ENCODE peak calls at places on chromosomes 5 and 9, in nine cellular contexts. M, R, K, X, Y, O, Q, B and J are unnamed samples.

GRCh38 chr5:169801324-169801777 is 164.3 kb downstream of the DOCK2 start:
- DNase-seq in M (peak; percentile 40), R (no peak), K (no peak), X (no peak), Y (no peak), O (no peak), Q (no peak), B (peak; percentile 36), J (no peak)

GRCh38 chr9:94156549-94157407 is 72.5 kb downstream of the PTPDC1 start:
- DNase-seq in M (peak; percentile 69), R (no peak), K (peak; percentile 83), X (no peak), Y (no peak), O (no peak), Q (no peak), B (peak; percentile 72), J (no peak)

GRCh38 chr9:82560457-82560904 is 502.5 kb downstream of the RASEF start:
- DNase-seq in M (no peak), R (no peak), K (no peak), X (no peak), Y (no peak), O (no peak), Q (no peak), B (no peak), J (no peak)

GRCh38 chr9:122213102-122213588 is 15.6 kb downstream of the LHX6 start:
- DNase-seq in M (no peak), R (no peak), K (no peak), X (no peak), Y (no peak), O (no peak), Q (no peak), B (no peak), J (no peak)

GRCh38 chr5:129046151-129046550 is 48.4 kb upstream of the ISOC1 start:
- DNase-seq in M (peak; percentile 25), R (no peak), K (no peak), X (no peak), Y (no peak), O (no peak), Q (no peak), B (peak; percentile 8), J (no peak)

GRCh38 chr5:106401561-106401960 is 1269.2 kb downstream of the EFNA5 start:
- DNase-seq in M (peak; percentile 21), R (no peak), K (no peak), X (no peak), Y (no peak), O (no peak), Q (no peak), B (no peak), J (no peak)

GRCh38 chr5:148730955-148731898 is 76.9 kb upstream of the HTR4 start:
- DNase-seq in M (peak; percentile 64), R (peak; percentile 32), K (peak; percentile 89), X (peak; percentile 54), Y (peak; percentile 86), O (peak; percentile 83), Q (peak; percentile 67), B (peak; percentile 93), J (peak; percentile 92)

GRCh38 chr9:134738869-134739659 is 97.5 kb downstream of the COL5A1 start:
- DNase-seq in M (peak; percentile 23), R (no peak), K (peak; percentile 43), X (peak; percentile 93), Y (peak; percentile 83), O (peak; percentile 12), Q (peak; percentile 39), B (peak; percentile 54), J (no peak)

GRCh38 chr9:106111039-106111740 is 416.8 kb downstream of the TMEM38B start:
- DNase-seq in M (no peak), R (no peak), K (no peak), X (no peak), Y (peak; percentile 15), O (no peak), Q (no peak), B (no peak), J (no peak)

GRCh38 chr5:17113174-17113941 is 104.1 kb upstream of the BASP1 start:
- DNase-seq in M (peak; percentile 34), R (no peak), K (no peak), X (no peak), Y (no peak), O (no peak), Q (no peak), B (peak; percentile 31), J (no peak)

GRCh38 chr5:133289686-133290367 is 238.0 kb downstream of the HSPA4 start:
- DNase-seq in M (peak; percentile 82), R (peak; percentile 67), K (no peak), X (no peak), Y (no peak), O (no peak), Q (no peak), B (no peak), J (peak; percentile 4)

GRCh38 chr5:132825165-132825823 is 5.2 kb downstream of the SHROOM1 start:
- DNase-seq in M (no peak), R (no peak), K (no peak), X (peak; percentile 80), Y (peak; percentile 73), O (no peak), Q (no peak), B (no peak), J (no peak)

GRCh38 chr9:9091387-9091786 is 1291.8 kb upstream of the DMAC1 start:
- DNase-seq in M (no peak), R (no peak), K (no peak), X (no peak), Y (no peak), O (no peak), Q (no peak), B (peak; percentile 1), J (no peak)

GRCh38 chr5:1845696-1846095 is 37.0 kb downstream of the IRX4 start:
- DNase-seq in M (no peak), R (no peak), K (no peak), X (no peak), Y (no peak), O (no peak), Q (no peak), B (no peak), J (no peak)

GRCh38 chr5:127028822-127029457 is 1.4 kb downstream of the MARCHF3 start:
- DNase-seq in M (no peak), R (no peak), K (peak; percentile 36), X (no peak), Y (no peak), O (no peak), Q (no peak), B (peak; percentile 30), J (no peak)
- H3K9ac ChIP-seq in M (no peak overlapping the region), R (no peak overlapping the region), K (peak overlapping the region; percentile 69), X (no peak overlapping the region), Y (no peak overlapping the region), O (peak overlapping the region; percentile 62), Q (no peak overlapping the region), B (no peak overlapping the region), J (peak overlapping the region; percentile 3)

GRCh38 chr9:7094052-7094451 is 336.3 kb downstream of the KDM4C start:
- DNase-seq in M (peak; percentile 12), R (no peak), K (peak; percentile 40), X (no peak), Y (peak; percentile 48), O (no peak), Q (no peak), B (no peak), J (no peak)
- TF ChIP-seq CTCF in M (peak; percentile 43), R (peak; percentile 29), K (peak; percentile 28), X (peak; percentile 50), Y (peak; percentile 60), O (no peak), Q (peak; percentile 29), B (peak; percentile 35), J (no peak)

GRCh38 chr9:38527507-38527906 is 92.9 kb downstream of the ANKRD18A start:
- DNase-seq in M (no peak), R (no peak), K (no peak), X (no peak), Y (peak; percentile 12), O (no peak), Q (no peak), B (no peak), J (no peak)
- TF ChIP-seq EZH2 in M (no peak), R (no peak), K (no peak), X (no peak), Y (no peak), O (no peak), Q (no peak), B (no peak), J (no peak)

DNA sequence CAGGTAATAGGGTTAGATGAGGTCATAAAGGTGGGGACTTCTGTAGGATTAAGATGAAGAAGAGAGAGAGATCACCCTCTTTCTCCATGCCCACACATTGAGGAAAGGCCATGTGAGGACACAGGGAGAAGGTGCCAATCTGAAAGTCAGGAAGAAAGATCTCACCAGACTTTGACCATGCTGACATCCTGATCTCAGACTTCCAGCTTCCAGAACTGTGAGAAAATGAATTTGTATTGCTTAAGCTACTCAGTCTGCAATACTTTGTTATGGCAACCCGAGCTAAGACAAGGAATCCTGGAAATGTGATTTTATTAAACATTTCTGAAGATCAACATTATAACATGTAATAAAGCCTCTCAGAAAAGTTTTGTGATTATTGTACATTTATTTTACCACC is 3.5 kb upstream of the CSNK1G3 start:
- DNase-seq in M (no peak), R (no peak), K (no peak), X (no peak), Y (no peak), O (no peak), Q (no peak), B (no peak), J (no peak)
- H3K9ac ChIP-seq in M (no peak overlapping the region), R (no peak overlapping the region), K (no peak overlapping the region), X (no peak overlapping the region), Y (no peak overlapping the region), O (no peak overlapping the region), Q (no peak overlapping the region), B (no peak overlapping the region), J (no peak overlapping the region)

GRCh38 chr9:133421615-133422542 is at the start of gene ADAMTS13:
- DNase-seq in M (no peak), R (no peak), K (no peak), X (no peak), Y (peak; percentile 32), O (no peak), Q (no peak), B (no peak), J (no peak)
- TF ChIP-seq CTCF in M (peak; percentile 33), R (peak; percentile 26), K (no peak), X (peak; percentile 30), Y (peak; percentile 25), O (no peak), Q (peak; percentile 25), B (no peak), J (no peak)

DNA sequence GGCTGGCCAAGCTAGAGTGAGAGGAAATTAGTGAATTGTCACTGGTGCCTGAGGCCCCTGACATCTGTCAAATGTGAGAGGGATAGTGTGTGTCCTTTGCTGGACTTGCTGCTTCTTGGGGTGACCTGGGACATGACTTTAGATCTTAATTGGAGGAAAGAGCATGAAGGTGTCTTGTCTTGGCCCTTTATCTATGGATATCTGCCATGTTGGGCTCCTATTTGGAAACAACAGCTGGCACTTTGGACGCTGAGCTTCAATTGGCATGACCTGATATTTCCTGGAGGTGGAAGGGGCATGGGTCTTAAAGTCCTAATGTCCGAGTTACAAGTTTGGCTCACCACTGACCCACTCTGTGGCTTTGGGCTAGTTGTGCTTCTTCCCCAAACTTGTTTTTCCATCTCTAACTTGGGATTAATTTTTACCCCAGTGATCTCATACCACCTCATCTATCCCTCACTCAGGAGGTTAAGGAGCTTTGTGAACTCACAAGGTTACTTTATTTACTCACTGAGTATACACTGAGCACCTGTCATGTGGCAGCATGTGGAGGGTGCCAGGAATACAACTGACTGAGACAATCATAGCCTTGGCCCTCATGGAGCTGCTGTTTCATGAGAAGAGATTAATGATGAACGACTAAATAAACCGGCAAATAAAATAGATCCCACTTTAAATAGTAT is 30.1 kb upstream of the CXCL14 start:
- DNase-seq in M (no peak), R (no peak), K (no peak), X (peak; percentile 2), Y (no peak), O (no peak), Q (no peak), B (no peak), J (no peak)
- TF ChIP-seq EZH2 in M (no peak), R (no peak), K (no peak), X (no peak), Y (no peak), O (no peak), Q (no peak), B (no peak), J (no peak)

GRCh38 chr9:87543251-87543650 is 45.6 kb downstream of the DAPK1 start:
- DNase-seq in M (peak; percentile 52), R (no peak), K (peak; percentile 59), X (no peak), Y (no peak), O (no peak), Q (no peak), B (no peak), J (no peak)
- H3K9ac ChIP-seq in M (no peak overlapping the region), R (no peak overlapping the region), K (no peak overlapping the region), X (no peak overlapping the region), Y (no peak overlapping the region), O (no peak overlapping the region), Q (no peak overlapping the region), B (no peak overlapping the region), J (no peak overlapping the region)